ENCODE peak calls at places on chromosomes 5 and 9, in six cellular contexts. W, F, Q, M, A and N are unnamed samples.

GRCh38 chr5:104774372-104774771 is 1211.8 kb upstream of the NUDT12 start:
- DNase-seq in F (no peak), A (no peak), Q (no peak), M (no peak), W (no peak), N (no peak)

GRCh38 chr5:151534345-151534744 is 56.8 kb downstream of the FAT2 start:
- DNase-seq in M (no peak), Q (no peak), W (no peak), A (no peak), F (no peak), N (no peak)

GRCh38 chr9:134547161-134548100 is 94.2 kb upstream of the COL5A1 start:
- DNase-seq in Q (no peak), W (no peak), F (no peak), A (no peak), M (no peak), N (no peak)

GRCh38 chr5:60705144-60705543 is 5.2 kb upstream of the DEPDC1B start:
- DNase-seq in Q (no peak), W (no peak), A (no peak), F (no peak), M (no peak), N (no peak)

GRCh38 chr5:122906768-122907167 is 61.4 kb downstream of the SNX24 start:
- DNase-seq in W (no peak), M (no peak), A (no peak), Q (no peak), F (no peak), N (no peak)

GRCh38 chr5:140157032-140157781 is 17.8 kb upstream of the CYSTM1 start:
- DNase-seq in Q (peak; percentile 73), A (peak; percentile 94), F (peak; percentile 86), W (peak; percentile 74), M (peak; percentile 81), N (peak; percentile 13)

GRCh38 chr9:82447343-82447742 is 458.8 kb downstream of the SPATA31D1 start:
- DNase-seq in W (no peak), A (no peak), Q (no peak), F (no peak), M (no peak), N (no peak)

GRCh38 chr5:34682926-34683623 is 26.9 kb downstream of the RAI14 start:
- DNase-seq in F (no peak), A (no peak), W (no peak), M (no peak), Q (no peak), N (no peak)

GRCh38 chr9:129745186-129745585 is 7.7 kb downstream of the PTGES start:
- DNase-seq in M (no peak), Q (no peak), A (no peak), W (no peak), F (no peak), N (no peak)

GRCh38 chr9:22079873-22080341 is 70.8 kb upstream of the CDKN2B start:
- DNase-seq in Q (peak; percentile 2), A (peak; percentile 53), W (no peak), M (no peak), F (peak; percentile 10), N (no peak)

GRCh38 chr9:120924698-120925534 is 1.7 kb downstream of the TRAF1 start:
- DNase-seq in A (no peak), W (no peak), M (no peak), F (no peak), Q (no peak), N (no peak)

GRCh38 chr5:78566747-78567449 is 81.7 kb downstream of the LHFPL2 start:
- DNase-seq in F (no peak), M (no peak), W (no peak), Q (no peak), A (no peak), N (no peak)

GRCh38 chr5:146516151-146516475 is at the start of gene GPR151:
- DNase-seq in Q (no peak), F (no peak), W (no peak), A (peak; percentile 24), M (no peak), N (no peak)

GRCh38 chr5:170095687-170096086 is 10.0 kb upstream of the FOXI1 start:
- DNase-seq in M (no peak), Q (no peak), W (no peak), A (no peak), F (no peak), N (no peak)

GRCh38 chr5:87268970-87269377 is 1.3 kb downstream of the RASA1 start:
- DNase-seq in F (no peak), Q (no peak), A (no peak), W (no peak), M (no peak), N (no peak)

GRCh38 chr9:133754187-133754586 is 16.0 kb upstream of the SARDH start:
- DNase-seq in Q (no peak), W (no peak), A (no peak), F (no peak), M (no peak), N (no peak)

GRCh38 chr5:5332287-5332686 is 90.2 kb upstream of the ICE1 start:
- DNase-seq in A (no peak), F (no peak), M (no peak), W (no peak), Q (no peak), N (no peak)

GRCh38 chr9:117860849-117861248 is 156.6 kb downstream of the TLR4 start:
- DNase-seq in A (no peak), Q (no peak), F (no peak), W (no peak), M (no peak), N (no peak)

GRCh38 chr9:36987891-36988290 is 46.2 kb downstream of the PAX5 start:
- DNase-seq in A (no peak), W (no peak), F (no peak), M (no peak), Q (no peak), N (no peak)

GRCh38 chr5:159100022-159100927 is 559 bp upstream of the EBF1 start:
- DNase-seq in M (peak; percentile 91), W (peak; percentile 52), F (peak; percentile 75), A (peak; percentile 86), Q (peak; percentile 44), N (peak; percentile 73)